ENCODE peak calls at places on chromosomes 13 and 19, in five cellular contexts. Z, M, R, K and S are unnamed samples.
A peak's percentile ranks its signal among the peaks of the same experiment; 100 is the strongest.

GRCh38 chr13:112890316-112891131 is 78.5 kb upstream of the MCF2L start:
- DNase-seq in Z (no peak), M (no peak), R (no peak), K (no peak), S (no peak)

GRCh38 chr13:54162069-54162468 is 1133.5 kb downstream of the OLFM4 start:
- DNase-seq in Z (no peak), M (no peak), R (peak; percentile 40), K (peak; percentile 81), S (no peak)

GRCh38 chr19:38384209-38385027 is 3.4 kb downstream of the GGN start:
- DNase-seq in Z (peak; percentile 48), M (no peak), R (peak; percentile 78), K (peak; percentile 78), S (no peak)

GRCh38 chr13:106570354-106570822 is 2.5 kb upstream of the ARGLU1 start:
- DNase-seq in Z (peak; percentile 39), M (peak; percentile 61), R (peak; percentile 97), K (peak; percentile 98), S (peak; percentile 31)

GRCh38 chr19:36093687-36094086 is 17.3 kb upstream of the OVOL3 start:
- DNase-seq in Z (no peak), M (no peak), R (no peak), K (no peak), S (no peak)

GRCh38 chr19:798415-799075 is 1.3 kb downstream of the PTBP1 start:
- DNase-seq in Z (no peak), M (no peak), R (no peak), K (no peak), S (no peak)

GRCh38 chr19:29326849-29327840 is 114.2 kb upstream of the UQCRFS1 start:
- DNase-seq in Z (no peak), M (no peak), R (no peak), K (peak; percentile 14), S (no peak)

GRCh38 chr13:67438465-67438864 is 208.3 kb upstream of the PCDH9 start:
- DNase-seq in Z (no peak), M (no peak), R (no peak), K (peak; percentile 64), S (peak; percentile 8)

GRCh38 chr19:23917856-23918255 is 3.2 kb downstream of the ZNF726 start:
- DNase-seq in Z (no peak), M (no peak), R (no peak), K (peak; percentile 22), S (no peak)

GRCh38 chr13:113791226-113791625 is 32.2 kb downstream of the TMEM255B start:
- DNase-seq in Z (no peak), M (no peak), R (no peak), K (no peak), S (no peak)

GRCh38 chr19:42121666-42122069 is 10.6 kb downstream of the POU2F2 start:
- DNase-seq in Z (peak; percentile 84), M (peak; percentile 88), R (no peak), K (peak; percentile 49), S (no peak)

GRCh38 chr19:33441277-33441699 is 67.8 kb downstream of the CEBPG start:
- DNase-seq in Z (no peak), M (no peak), R (no peak), K (no peak), S (no peak)

GRCh38 chr19:3047307-3048189 is 14.7 kb downstream of the TLE5 start:
- DNase-seq in Z (peak; percentile 93), M (peak; percentile 63), R (peak; percentile 85), K (peak; percentile 94), S (peak; percentile 81)

GRCh38 chr19:12555456-12555930 is 4.2 kb upstream of the ZNF564 start:
- DNase-seq in Z (no peak), M (no peak), R (peak; percentile 80), K (peak; percentile 33), S (no peak)

DNA sequence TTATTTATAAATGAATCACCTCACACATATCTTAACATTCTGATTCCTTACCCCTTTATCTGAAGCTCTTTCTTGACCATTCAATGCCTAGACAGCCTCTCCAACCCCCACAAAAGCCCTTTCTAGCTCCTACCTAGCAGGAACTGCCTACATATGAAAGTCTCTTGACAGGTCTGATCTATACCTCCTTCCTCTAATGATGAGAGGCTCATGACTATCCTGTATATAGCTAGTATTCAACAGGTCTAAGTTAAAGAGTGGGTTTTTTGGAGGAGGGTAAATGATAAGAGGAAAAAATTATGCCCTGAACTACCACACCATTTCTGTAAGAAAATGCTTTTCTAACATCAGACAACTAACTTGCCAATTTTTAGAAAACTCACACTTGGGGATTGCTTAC is 47.0 kb downstream of the RBM26 start:
- DNase-seq in Z (no peak), M (no peak), R (no peak), K (no peak), S (no peak)
- H2BK15ac ChIP-seq in Z (no peak overlapping the region), M (no peak overlapping the region), R (no peak overlapping the region), K (no peak overlapping the region), S (no peak overlapping the region)

GRCh38 chr13:20799726-20800416 is 26.1 kb upstream of the EEF1AKMT1 start:
- DNase-seq in Z (no peak), M (peak; percentile 32), R (no peak), K (no peak), S (no peak)

GRCh38 chr13:20803180-20803965 is 29.6 kb upstream of the EEF1AKMT1 start:
- DNase-seq in Z (no peak), M (no peak), R (no peak), K (no peak), S (no peak)

GRCh38 chr13:20796791-20797513 is 23.2 kb upstream of the EEF1AKMT1 start:
- DNase-seq in Z (peak; percentile 48), M (peak; percentile 39), R (no peak), K (no peak), S (no peak)

GRCh38 chr13:20801704-20802103 is 27.9 kb upstream of the EEF1AKMT1 start:
- DNase-seq in Z (no peak), M (no peak), R (no peak), K (no peak), S (no peak)

GRCh38 chr13:20798027-20798426 is 24.3 kb upstream of the EEF1AKMT1 start:
- DNase-seq in Z (no peak), M (no peak), R (no peak), K (no peak), S (no peak)
- H2BK15ac ChIP-seq in Z (no peak overlapping the region), M (no peak overlapping the region), R (no peak overlapping the region), K (no peak overlapping the region), S (no peak overlapping the region)

GRCh38 chr19:40414536-40415535 is 1.7 kb upstream of the PRX start:
- DNase-seq in Z (no peak), M (no peak), R (no peak), K (no peak), S (no peak)
- H2BK15ac ChIP-seq in Z (peak overlapping the region; percentile 90), M (no peak overlapping the region), R (no peak overlapping the region), K (no peak overlapping the region), S (peak overlapping the region; percentile 93)

DNA sequence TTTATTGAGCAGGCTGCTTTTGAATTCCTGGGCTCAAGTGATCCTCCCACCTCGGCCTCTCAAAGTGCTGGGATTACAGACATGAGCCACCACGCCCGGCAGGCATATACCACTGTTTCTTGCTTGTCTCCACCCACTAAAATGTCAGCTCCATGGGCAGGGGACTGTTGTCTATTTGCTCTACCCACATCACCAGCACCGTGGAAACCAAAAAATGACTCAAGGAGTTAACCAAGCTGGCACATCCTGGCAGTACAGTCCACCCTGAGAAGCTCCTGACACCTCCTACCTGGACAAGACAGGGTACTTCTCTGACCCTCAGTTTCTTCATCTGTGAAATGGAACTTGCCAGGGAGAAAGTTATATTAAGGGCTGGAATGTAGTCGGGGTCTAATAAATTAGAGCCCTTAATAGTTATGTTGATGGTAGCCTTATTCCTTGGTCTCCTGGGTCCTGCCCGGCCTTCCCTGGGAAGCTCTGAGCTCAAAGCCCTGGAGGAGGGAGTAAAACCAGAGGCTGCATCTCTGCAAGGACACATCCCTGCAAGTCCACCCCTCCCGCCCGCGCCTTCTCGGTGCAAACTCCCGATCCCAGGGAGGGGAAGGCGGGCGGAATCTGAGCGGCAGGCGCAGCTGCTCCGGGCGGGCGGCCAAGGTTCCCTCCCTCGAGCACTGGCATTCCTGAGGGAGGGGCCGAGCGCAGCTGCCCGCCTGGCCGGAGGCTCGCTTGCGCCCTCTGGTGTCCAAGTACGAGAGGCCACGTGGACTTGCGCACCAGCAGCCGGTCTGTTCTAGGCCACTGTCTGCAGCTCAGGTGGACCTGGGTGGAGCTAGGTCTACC is 14.1 kb downstream of the RDH8 start:
- DNase-seq in Z (peak; percentile 86), M (peak; percentile 92), R (peak; percentile 98), K (peak; percentile 95), S (peak; percentile 91)
- H2BK15ac ChIP-seq in Z (no peak overlapping the region), M (peak overlapping the region; percentile 68), R (no peak overlapping the region), K (no peak overlapping the region), S (no peak overlapping the region)

GRCh38 chr19:16883518-16883917 is 5.3 kb upstream of the F2RL3 start:
- DNase-seq in Z (no peak), M (no peak), R (no peak), K (no peak), S (no peak)

GRCh38 chr19:16888629-16889371 is at the start of gene F2RL3:
- DNase-seq in Z (peak; percentile 99), M (peak; percentile 22), R (no peak), K (no peak), S (no peak)

GRCh38 chr19:16885166-16885565 is 3.6 kb upstream of the F2RL3 start:
- DNase-seq in Z (peak; percentile 89), M (no peak), R (no peak), K (no peak), S (no peak)

GRCh38 chr19:16887353-16888265 is 1.2 kb upstream of the F2RL3 start:
- DNase-seq in Z (peak; percentile 76), M (no peak), R (no peak), K (no peak), S (no peak)

GRCh38 chr19:16886305-16886880 is 2.4 kb upstream of the F2RL3 start:
- DNase-seq in Z (peak; percentile 100), M (peak; percentile 46), R (no peak), K (no peak), S (no peak)
- H2BK15ac ChIP-seq in Z (peak overlapping the region; percentile 12), M (no peak overlapping the region), R (no peak overlapping the region), K (no peak overlapping the region), S (no peak overlapping the region)

DNA sequence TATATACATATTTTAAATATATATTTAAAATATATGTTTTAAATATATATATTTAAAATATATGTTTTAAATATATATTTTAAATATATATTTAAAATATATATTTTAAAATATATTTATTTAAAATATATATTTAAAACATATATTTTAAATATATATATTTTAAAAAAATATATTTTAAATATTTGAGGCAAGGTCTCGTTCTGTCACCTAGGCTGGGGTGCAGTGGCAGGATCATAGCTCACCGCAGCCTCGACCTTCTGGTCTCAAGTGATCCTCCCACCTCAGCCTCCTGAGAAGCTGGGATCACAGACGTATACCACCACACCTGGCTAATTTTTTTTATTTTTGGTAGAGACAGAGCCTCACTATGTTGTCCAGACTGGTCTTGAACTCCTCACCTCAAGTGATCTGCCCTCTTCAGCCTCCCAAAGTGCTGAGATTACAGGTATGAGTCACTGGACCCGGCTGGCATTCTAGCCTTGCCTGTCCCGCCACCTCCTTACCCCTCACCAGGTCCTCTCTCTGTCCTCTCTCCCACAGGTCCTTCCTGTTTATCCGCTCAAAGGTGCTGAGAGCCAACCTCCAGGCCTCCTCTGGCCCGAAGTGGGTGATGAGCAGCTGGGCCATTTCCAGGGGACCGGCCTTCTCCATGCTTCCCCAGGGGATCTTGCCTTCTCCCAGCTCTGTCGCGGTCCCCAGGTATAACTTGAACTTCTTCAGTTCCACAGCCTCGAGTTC is 564 bp downstream of the NLRP12 start:
- DNase-seq in Z (no peak), M (no peak), R (no peak), K (peak; percentile 40), S (no peak)
- H2BK15ac ChIP-seq in Z (no peak overlapping the region), M (no peak overlapping the region), R (no peak overlapping the region), K (no peak overlapping the region), S (no peak overlapping the region)

GRCh38 chr19:40419780-40420179 is 6.0 kb downstream of the SERTAD1 start:
- DNase-seq in Z (no peak), M (no peak), R (no peak), K (no peak), S (no peak)
- H2BK15ac ChIP-seq in Z (peak overlapping the region; percentile 33), M (no peak overlapping the region), R (no peak overlapping the region), K (no peak overlapping the region), S (peak overlapping the region; percentile 34)